ENCODE peak calls at places on chromosomes 2 and 18, in five cellular contexts. L is psoas muscle, J is testis, V is mesenchymal stem cell, E is cardiac muscle cell. F is an unnamed sample. For H3K4me1 and H3K9me3, the result is how much of the 10 kb centered on the place peaks cover.

GRCh38 chr2:97759727-97760407 is 46.5 kb downstream of the ZAP70 start:
- DNase-seq in E (no peak), J (no peak), V (no peak), L (no peak), F (no peak)

GRCh38 chr18:48835745-48836191 is 115.0 kb downstream of the SMAD7 start:
- DNase-seq in L (peak), V (no peak), J (no peak), E (no peak), F (peak)

GRCh38 chr2:12816379-12817306 is 99.9 kb downstream of the TRIB2 start:
- DNase-seq in L (no peak), J (no peak), V (peak), E (peak), F (no peak)

GRCh38 chr2:75553961-75554539 is 6.7 kb downstream of the EVA1A start:
- DNase-seq in V (no peak), E (no peak), J (no peak), L (no peak), F (no peak)

GRCh38 chr2:168775837-168776236 is 26.6 kb upstream of the NOSTRIN start:
- DNase-seq in E (no peak), L (no peak), V (no peak), J (no peak), F (no peak)

GRCh38 chr18:68509902-68510301 is 205.0 kb downstream of the TMX3 start:
- DNase-seq in E (no peak), V (no peak), L (no peak), J (no peak), F (no peak)

GRCh38 chr2:237841051-237841450 is 18.4 kb upstream of the RAMP1 start:
- DNase-seq in J (no peak), L (no peak), V (no peak), E (no peak), F (no peak)

GRCh38 chr18:70423988-70424387 is 135.1 kb downstream of the SOCS6 start:
- DNase-seq in E (peak), J (no peak), L (no peak), V (no peak), F (no peak)

GRCh38 chr18:7946724-7947377 is 379.7 kb downstream of the PTPRM start:
- DNase-seq in V (peak), J (peak), E (peak), L (no peak), F (peak)

GRCh38 chr2:5908030-5908429 is 215.8 kb downstream of the SOX11 start:
- DNase-seq in E (no peak), J (no peak), L (no peak), V (peak), F (no peak)

GRCh38 chr18:2515908-2516625 is 55.2 kb downstream of the METTL4 start:
- DNase-seq in L (no peak), E (peak), J (no peak), V (peak), F (no peak)

GRCh38 chr2:71336384-71336783 is 4.8 kb downstream of the ZNF638 start:
- DNase-seq in E (no peak), V (no peak), L (no peak), J (no peak), F (no peak)

DNA sequence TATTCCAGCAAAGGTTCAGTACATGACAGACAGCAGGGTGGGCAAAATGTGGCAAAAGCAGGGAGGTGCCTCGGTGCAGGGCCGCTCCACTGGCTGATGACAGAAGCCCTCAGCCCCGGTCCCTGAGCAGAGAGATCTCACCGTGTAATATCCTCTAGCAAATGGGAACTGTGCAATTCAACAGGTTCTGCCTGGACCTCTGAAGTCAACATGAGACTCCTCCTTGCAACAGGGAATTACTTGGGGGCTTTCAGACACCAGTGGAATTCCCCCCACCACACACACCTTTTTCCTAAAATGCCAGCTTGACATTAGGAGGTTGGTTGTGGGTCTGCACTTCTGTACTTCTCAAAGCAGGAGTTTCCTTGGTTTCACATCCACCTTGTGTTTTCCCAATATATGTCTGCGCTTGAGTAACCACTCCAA is 50.8 kb downstream of the SPRED2 start:
- DNase-seq in E (no peak), L (no peak), J (no peak), V (peak), F (no peak)
- H3K4me1 ChIP-seq in E (under half), L (under half), J (under half), V (under half), F (under half)

DNA sequence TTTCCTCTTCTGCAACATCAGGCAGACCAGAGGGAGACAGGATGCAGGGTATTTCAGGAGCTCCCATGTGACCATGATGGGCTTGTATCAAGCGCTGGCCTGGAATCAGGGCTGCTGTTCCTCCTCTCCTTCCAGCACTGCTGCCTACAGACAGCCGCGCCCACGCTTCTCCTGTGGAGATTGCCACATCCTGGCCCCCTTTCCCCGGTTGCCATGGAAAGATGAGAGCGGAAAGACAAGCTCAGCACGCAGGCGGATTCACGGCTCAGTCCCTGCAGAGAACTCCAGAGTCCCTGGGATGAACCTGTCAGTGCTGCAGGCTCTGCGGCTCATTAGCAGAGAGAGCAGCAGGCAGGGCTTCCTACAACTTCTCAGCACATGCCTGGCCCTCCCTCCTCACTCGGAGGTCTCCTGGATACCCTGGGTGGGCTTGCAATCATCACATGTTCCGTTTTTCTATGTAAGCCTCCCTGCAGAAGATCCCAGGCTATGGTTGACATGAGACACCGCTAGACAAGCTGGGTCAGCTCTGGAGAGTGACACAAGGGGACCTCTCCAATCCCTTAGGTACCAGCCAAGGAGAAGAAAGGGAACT is 497.8 kb upstream of the MYT1L start:
- DNase-seq in E (peak), V (no peak), L (peak), J (no peak), F (no peak)
- H3K9me3 ChIP-seq in E (under half), V (under half), L (under half), J (under half), F (under half)

DNA sequence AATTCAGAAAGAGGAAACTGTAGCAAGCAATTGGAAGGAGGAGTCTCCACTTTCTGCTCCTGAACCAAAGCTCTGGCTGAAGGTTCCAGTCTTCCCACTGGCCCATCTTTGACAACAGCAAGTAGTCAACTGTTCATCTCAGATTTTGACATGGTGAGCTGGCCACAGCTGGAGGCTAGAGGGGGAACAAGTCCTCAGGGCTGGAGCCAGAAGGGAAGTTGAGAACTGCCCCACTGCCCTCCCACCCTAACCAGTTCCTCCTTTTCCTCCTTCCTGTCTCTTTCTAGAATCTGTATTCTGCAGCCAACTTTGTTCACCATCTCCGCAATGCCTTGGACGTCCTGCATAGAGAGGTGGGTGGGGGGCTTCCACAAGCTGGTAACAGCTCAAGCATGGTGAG is 105.8 kb downstream of the PLB1 start:
- DNase-seq in V (no peak), J (no peak), L (no peak), E (no peak), F (peak)
- H3K27ac ChIP-seq in V (no peak), J (no peak), L (no peak), E (no peak), F (no peak)

DNA sequence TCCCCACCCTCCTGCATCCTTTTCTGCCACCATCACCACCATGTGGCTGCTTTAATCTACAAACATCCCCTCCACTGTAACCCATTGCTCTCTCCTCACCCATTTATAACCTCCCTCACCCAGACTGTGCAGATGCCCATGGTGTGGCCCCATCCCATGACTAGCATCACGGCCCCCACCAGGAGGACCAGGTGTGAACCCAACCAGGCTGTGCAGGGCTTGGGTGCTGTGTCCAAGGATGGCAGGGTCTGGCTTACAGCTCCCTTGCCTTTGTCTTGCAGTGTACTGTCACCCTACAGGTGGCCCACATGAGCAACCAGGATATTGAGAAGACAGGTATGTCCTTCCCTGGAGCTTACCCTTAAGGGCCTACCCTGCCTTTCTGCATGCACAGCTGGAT is 6.8 kb downstream of the FER1L5 start:
- DNase-seq in L (no peak), E (no peak), V (no peak), J (no peak), F (no peak)
- H3K4me1 ChIP-seq in L (under half), E (under half), V (under half), J (under half), F (under half)

F was measured in right cardiac atrium.